ENCODE peak calls at places on chromosomes 3 and 15, in six cellular contexts. Z is GM06990, P is transverse colon, L is tibial nerve, N is uterus, C is right atrium auricular region. B is an unnamed sample. For H3K36me3, the result is how much of the 10 kb centered on the place peaks cover.

GRCh38 chr3:194354315-194354714 is 3.2 kb upstream of the CPN2 start:
- DNase-seq in Z (no peak), P (no peak), L (no peak), N (no peak), C (no peak), B (no peak)

GRCh38 chr15:96064351-96064756 is 266.1 kb upstream of the NR2F2 start:
- DNase-seq in Z (no peak), P (no peak), L (no peak), N (no peak), C (no peak), B (no peak)

GRCh38 chr3:149572796-149573414 is 84.9 kb downstream of the WWTR1 start:
- DNase-seq in Z (no peak), P (no peak), L (no peak), N (no peak), C (no peak), B (no peak)

GRCh38 chr3:72313308-72313707 is 528.4 kb upstream of the PROK2 start:
- DNase-seq in Z (no peak), P (no peak), L (no peak), N (no peak), C (no peak), B (no peak)

GRCh38 chr3:153246805-153247204 is 84.8 kb downstream of the RAP2B start:
- DNase-seq in Z (no peak), P (no peak), L (no peak), N (no peak), C (no peak), B (no peak)

GRCh38 chr3:77320514-77320913 is 280.6 kb downstream of the ROBO2 start:
- DNase-seq in Z (no peak), P (no peak), L (no peak), N (no peak), C (no peak), B (no peak)

GRCh38 chr3:172106989-172107388 is 67.6 kb downstream of the FNDC3B start:
- DNase-seq in Z (peak), P (peak), L (peak), N (no peak), C (no peak), B (no peak)

GRCh38 chr3:131636266-131636775 is 133.6 kb upstream of the MRPL3 start:
- DNase-seq in Z (no peak), P (no peak), L (no peak), N (no peak), C (no peak), B (no peak)

GRCh38 chr15:39804026-39804425 is 21.4 kb upstream of the FSIP1 start:
- DNase-seq in Z (no peak), P (no peak), L (no peak), N (no peak), C (no peak), B (no peak)

GRCh38 chr3:101940521-101940992 is 91.2 kb downstream of the NFKBIZ start:
- DNase-seq in Z (no peak), P (no peak), L (no peak), N (peak), C (peak), B (no peak)

GRCh38 chr3:38706961-38707360 is 57.5 kb upstream of the SCN5A start:
- DNase-seq in Z (no peak), P (no peak), L (no peak), N (no peak), C (no peak), B (no peak)

GRCh38 chr15:81492303-81492702 is 118.3 kb upstream of the TMC3 start:
- DNase-seq in Z (no peak), P (no peak), L (no peak), N (no peak), C (no peak), B (no peak)

GRCh38 chr3:106482436-106482835 is 613.6 kb upstream of the CBLB start:
- DNase-seq in Z (no peak), P (no peak), L (no peak), N (no peak), C (no peak), B (no peak)

GRCh38 chr3:189132125-189132744 is 39.5 kb upstream of the TPRG1 start:
- DNase-seq in Z (peak), P (peak), L (peak), N (peak), C (peak), B (peak)

GRCh38 chr3:186787642-186788481 is 4.5 kb downstream of the EIF4A2 start:
- DNase-seq in Z (no peak), P (no peak), L (no peak), N (no peak), C (no peak), B (no peak)

GRCh38 chr3:186786810-186787375 is 3.5 kb downstream of the EIF4A2 start:
- DNase-seq in Z (no peak), P (no peak), L (no peak), N (no peak), C (no peak), B (no peak)

GRCh38 chr3:186789554-186790260 is 6.3 kb downstream of the EIF4A2 start:
- DNase-seq in Z (no peak), P (no peak), L (no peak), N (no peak), C (no peak), B (no peak)

GRCh38 chr3:186790261-186790981 is 7.0 kb downstream of the EIF4A2 start:
- DNase-seq in Z (peak), P (no peak), L (no peak), N (no peak), C (no peak), B (no peak)

GRCh38 chr3:186788482-186789370 is 5.3 kb downstream of the EIF4A2 start:
- DNase-seq in Z (no peak), P (no peak), L (no peak), N (no peak), C (no peak), B (no peak)
- H3K36me3 ChIP-seq in Z (under half), P (under half), L (half or more), N (under half), C (half or more), B (under half)

GRCh38 chr3:114152519-114153151 is 26.2 kb downstream of the DRD3 start:
- DNase-seq in Z (peak), P (peak), L (peak), N (peak), C (peak), B (peak)

GRCh38 chr3:114143817-114144216 is 35.0 kb downstream of the DRD3 start:
- DNase-seq in Z (no peak), P (no peak), L (no peak), N (no peak), C (no peak), B (no peak)

GRCh38 chr3:114144909-114145688 is 33.8 kb downstream of the DRD3 start:
- DNase-seq in Z (no peak), P (no peak), L (no peak), N (no peak), C (no peak), B (no peak)

GRCh38 chr3:114151091-114151490 is 27.8 kb downstream of the DRD3 start:
- DNase-seq in Z (no peak), P (no peak), L (no peak), N (no peak), C (no peak), B (no peak)

GRCh38 chr3:114147281-114147680 is 31.6 kb downstream of the DRD3 start:
- DNase-seq in Z (no peak), P (no peak), L (no peak), N (no peak), C (no peak), B (no peak)
- TF ChIP-seq CTCF in Z (no peak), P (no peak), L (no peak), N (no peak), C (no peak), B (no peak)

GRCh38 chr15:68188647-68189046 is 16.5 kb downstream of the CALML4 start:
- DNase-seq in Z (no peak), P (no peak), L (no peak), N (no peak), C (no peak), B (no peak)
- H3K36me3 ChIP-seq in Z (under half), P (under half), L (under half), N (under half), C (under half), B (under half)

DNA sequence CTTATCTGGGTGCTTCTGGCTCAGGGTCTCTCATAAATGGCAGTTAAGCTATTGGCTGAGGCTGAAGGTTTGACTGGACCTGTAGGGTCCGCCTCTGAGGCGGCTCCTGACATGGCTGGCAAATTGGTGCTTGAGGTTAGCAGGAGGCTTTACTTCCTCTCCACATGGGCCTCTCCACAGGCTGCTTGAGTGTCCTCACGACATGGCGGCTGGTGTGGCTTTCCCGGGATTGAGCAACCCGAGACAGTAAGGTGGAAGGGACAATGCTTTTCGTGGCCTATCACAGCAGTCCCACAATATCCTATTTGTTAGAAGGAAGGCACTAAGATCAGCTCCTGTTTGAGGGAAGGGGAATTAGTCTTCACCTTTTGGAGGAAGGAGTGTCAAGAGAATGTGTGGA is 267.3 kb upstream of the LRRFIP2 start:
- DNase-seq in Z (no peak), P (no peak), L (no peak), N (no peak), C (no peak), B (no peak)
- TF ChIP-seq CTCF in Z (no peak), P (no peak), L (no peak), N (no peak), C (no peak), B (no peak)

GRCh38 chr3:139476348-139476747 is at the start of gene RBP2:
- DNase-seq in Z (no peak), P (no peak), L (no peak), N (no peak), C (no peak), B (no peak)
- H3K36me3 ChIP-seq in Z (under half), P (under half), L (under half), N (under half), C (under half), B (under half)

GRCh38 chr15:63824570-63824969 is 9.2 kb downstream of the HERC1 start:
- DNase-seq in Z (no peak), P (no peak), L (no peak), N (no peak), C (no peak), B (no peak)

GRCh38 chr15:63827113-63827512 is 6.6 kb downstream of the HERC1 start:
- DNase-seq in Z (no peak), P (no peak), L (no peak), N (no peak), C (no peak), B (no peak)

GRCh38 chr15:63823253-63823844 is 10.4 kb downstream of the HERC1 start:
- DNase-seq in Z (no peak), P (no peak), L (no peak), N (no peak), C (no peak), B (no peak)

GRCh38 chr15:63830113-63830512 is 3.6 kb downstream of the HERC1 start:
- DNase-seq in Z (no peak), P (no peak), L (no peak), N (no peak), C (no peak), B (no peak)

GRCh38 chr15:63826513-63826912 is 7.2 kb downstream of the HERC1 start:
- DNase-seq in Z (no peak), P (no peak), L (no peak), N (no peak), C (no peak), B (peak)
- TF ChIP-seq CTCF in Z (no peak), P (no peak), L (no peak), N (no peak), C (no peak), B (no peak)

GRCh38 chr3:58098531-58098930 is 90.3 kb downstream of the FLNB start:
- DNase-seq in Z (no peak), P (no peak), L (no peak), N (no peak), C (no peak), B (no peak)
- H3K36me3 ChIP-seq in Z (under half), P (under half), L (half or more), N (under half), C (half or more), B (under half)

DNA sequence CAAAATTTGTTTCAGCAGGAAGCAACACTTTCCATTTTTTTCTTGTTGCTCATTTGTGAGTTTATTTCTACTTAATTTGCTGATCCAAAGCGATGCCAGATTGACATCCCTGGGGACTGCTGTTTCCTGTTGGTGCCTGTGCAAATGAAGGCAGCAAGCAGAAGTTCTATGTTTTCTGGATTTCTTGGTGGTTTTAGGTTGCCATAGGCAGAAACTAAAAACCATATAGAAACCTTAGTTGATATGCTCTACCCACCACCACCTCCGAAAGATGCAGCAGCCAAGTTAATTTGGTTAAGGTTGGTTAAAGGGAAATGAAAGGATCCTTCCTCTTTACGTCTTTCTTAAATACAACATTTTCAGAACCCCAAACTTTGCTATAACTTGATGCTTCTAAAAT is 356.2 kb downstream of the RBMS3 start:
- DNase-seq in Z (no peak), P (no peak), L (peak), N (no peak), C (no peak), B (no peak)
- TF ChIP-seq CTCF in Z (no peak), P (no peak), L (no peak), N (no peak), C (no peak), B (no peak)

DNA sequence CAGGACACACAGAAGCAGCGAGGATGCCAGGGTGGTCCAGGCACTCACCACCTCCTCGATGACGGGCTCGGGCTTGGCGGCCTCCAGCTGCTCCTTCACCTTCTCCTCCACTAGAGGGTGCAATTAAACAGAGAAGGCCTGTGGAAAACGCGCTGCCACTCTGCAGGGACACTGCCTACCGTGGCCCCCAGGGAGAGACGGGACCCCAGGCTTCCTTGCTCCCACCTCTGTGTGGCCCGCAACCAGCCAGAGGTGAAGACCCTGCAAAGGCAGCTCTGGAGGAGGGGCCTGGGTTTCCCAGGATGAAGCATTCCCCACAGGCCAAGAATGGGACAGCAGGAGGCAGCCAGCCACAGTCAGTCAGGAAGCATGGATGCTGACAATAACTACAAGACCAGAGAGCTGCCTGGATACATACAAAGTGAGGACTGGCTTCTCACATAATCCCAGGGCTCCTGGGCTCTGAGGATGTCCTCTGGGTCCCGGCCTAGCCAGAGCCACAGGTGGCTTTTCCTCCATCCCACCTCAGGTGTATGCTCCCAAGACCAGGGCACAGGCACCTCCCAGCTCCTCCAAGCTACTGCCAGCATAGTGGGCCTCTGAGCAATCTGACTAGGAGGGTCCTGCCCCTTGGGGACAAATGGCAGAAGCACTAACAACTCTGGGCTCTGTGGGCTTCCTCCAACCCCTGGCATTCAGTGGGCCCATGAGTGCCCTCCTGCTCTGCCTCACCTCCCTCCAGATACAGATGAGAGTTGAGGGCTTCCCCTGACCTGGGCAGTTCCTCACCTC is 46.2 kb downstream of the PTH1R start:
- DNase-seq in Z (no peak), P (peak), L (no peak), N (peak), C (no peak), B (no peak)
- H3K36me3 ChIP-seq in Z (under half), P (under half), L (half or more), N (under half), C (half or more), B (under half)

B was measured in mucosa of descending colon.